ENCODE peak calls at places on chromosomes 2 and 18, in eight cellular contexts. F is spleen, R is gastrocnemius medialis, I is HepG2, C is A549, S is NB4, A is Peyer's patch, P is GM12878. U is an unnamed sample.
A peak's percentile ranks its signal among the peaks of the same experiment; 100 is the strongest.

GRCh38 chr2:11177871-11178598 is 22.8 kb downstream of the SLC66A3 start:
- DNase-seq in I (peak; percentile 38), R (no peak), S (no peak), C (no peak), P (no peak), F (no peak), A (no peak), U (no peak)

GRCh38 chr2:202635441-202636296 is 900 bp downstream of the FAM117B start:
- DNase-seq in F (peak; percentile 96), P (peak; percentile 64), C (peak; percentile 86), S (peak; percentile 86), I (peak; percentile 89), A (peak; percentile 85), R (peak; percentile 63), U (peak; percentile 91)

GRCh38 chr2:238518127-238518827 is 91.5 kb downstream of the ASB1 start:
- DNase-seq in R (peak; percentile 48), F (peak; percentile 29), P (no peak), I (peak; percentile 92), A (no peak), C (no peak), S (no peak), U (no peak)

GRCh38 chr2:404581-404980 is 116.7 kb upstream of the ALKAL2 start:
- DNase-seq in P (no peak), I (no peak), C (no peak), F (no peak), A (no peak), S (no peak), R (no peak), U (no peak)

GRCh38 chr2:228901531-228901930 is 369.6 kb downstream of the PID1 start:
- DNase-seq in S (no peak), I (no peak), P (no peak), C (no peak), A (no peak), R (no peak), F (no peak), U (no peak)

GRCh38 chr2:30693821-30694281 is 113.4 kb downstream of the CAPN13 start:
- DNase-seq in R (no peak), F (no peak), A (no peak), C (no peak), P (no peak), S (no peak), I (no peak), U (no peak)

GRCh38 chr18:46269275-46269674 is 165.1 kb downstream of the HAUS1 start:
- DNase-seq in I (no peak), R (no peak), F (no peak), A (no peak), S (no peak), P (no peak), C (no peak), U (no peak)

GRCh38 chr2:132384491-132385186 is 32.0 kb upstream of the GPR39 start:
- DNase-seq in I (no peak), A (no peak), C (no peak), F (no peak), R (no peak), P (no peak), S (peak; percentile 76), U (no peak)

GRCh38 chr2:182077451-182078142 is 91.9 kb downstream of the PPP1R1C start:
- DNase-seq in R (no peak), A (no peak), C (peak; percentile 10), F (no peak), I (peak; percentile 79), P (no peak), S (peak; percentile 76), U (no peak)

GRCh38 chr2:42072349-42073118 is 24.7 kb downstream of the PKDCC start:
- DNase-seq in P (no peak), A (no peak), C (no peak), F (peak; percentile 67), R (peak; percentile 98), S (peak; percentile 61), I (peak; percentile 54), U (no peak)

GRCh38 chr2:127121776-127122176 is 14.8 kb upstream of the BIN1 start:
- DNase-seq in I (no peak), R (peak; percentile 76), S (no peak), P (no peak), F (peak; percentile 41), C (no peak), A (no peak), U (no peak)

GRCh38 chr2:62102402-62102920 is 93.5 kb upstream of the B3GNT2 start:
- DNase-seq in R (no peak), I (no peak), S (peak; percentile 60), P (no peak), C (no peak), A (no peak), F (no peak), U (no peak)

GRCh38 chr18:61400714-61401113 is 67.5 kb downstream of the CDH20 start:
- DNase-seq in P (no peak), A (no peak), R (no peak), I (no peak), F (no peak), C (no peak), S (peak; percentile 17), U (no peak)

GRCh38 chr2:45184606-45185005 is 175.4 kb upstream of the SIX2 start:
- DNase-seq in A (no peak), I (no peak), P (no peak), R (no peak), C (peak; percentile 29), F (no peak), S (no peak), U (no peak)

GRCh38 chr2:191656389-191656788 is 21.5 kb upstream of the NABP1 start:
- DNase-seq in S (no peak), I (no peak), P (no peak), C (no peak), F (no peak), R (no peak), A (no peak), U (no peak)

GRCh38 chr2:240514631-240515030 is 43.2 kb downstream of the ANKMY1 start:
- DNase-seq in P (no peak), F (no peak), R (no peak), I (no peak), A (no peak), S (no peak), C (no peak), U (no peak)

GRCh38 chr2:89841476-89841840 is 1150.0 kb downstream of the RPIA start:
- DNase-seq in C (no peak), I (no peak), R (no peak), A (no peak), F (peak; percentile 57), P (no peak), S (no peak), U (no peak)

GRCh38 chr2:134201559-134201958 is 52.3 kb upstream of the MGAT5 start:
- DNase-seq in C (no peak), F (no peak), S (no peak), A (no peak), I (no peak), P (no peak), R (no peak), U (no peak)

GRCh38 chr2:56647997-56648396 is 464.2 kb downstream of the CCDC85A start:
- DNase-seq in F (no peak), P (no peak), A (no peak), C (no peak), R (no peak), I (no peak), S (no peak), U (no peak)

GRCh38 chr2:174074831-174075230 is 109.7 kb upstream of the SP3 start:
- DNase-seq in A (no peak), P (no peak), S (no peak), R (no peak), I (no peak), F (no peak), C (no peak), U (peak; percentile 59)

GRCh38 chr18:54805571-54806334 is 22.5 kb upstream of the RAB27B start:
- DNase-seq in S (peak; percentile 91), F (no peak), A (no peak), C (no peak), P (no peak), I (peak; percentile 2), R (no peak), U (peak; percentile 58)
- TF ChIP-seq POLR2A in S (no peak), F (no peak), A (no peak), C (no peak), P (no peak), I (no peak), R (no peak), U (no peak)

GRCh38 chr18:24138884-24139616 is at the start of gene CABYR:
- DNase-seq in I (peak; percentile 9), R (peak; percentile 39), F (peak; percentile 90), C (peak; percentile 58), P (peak; percentile 12), A (peak; percentile 64), S (peak; percentile 53), U (no peak)
- TF ChIP-seq POLR2A in I (no peak), R (peak; percentile 12), F (no peak), C (peak; percentile 98), P (peak; percentile 41), A (no peak), S (no peak), U (no peak)

DNA sequence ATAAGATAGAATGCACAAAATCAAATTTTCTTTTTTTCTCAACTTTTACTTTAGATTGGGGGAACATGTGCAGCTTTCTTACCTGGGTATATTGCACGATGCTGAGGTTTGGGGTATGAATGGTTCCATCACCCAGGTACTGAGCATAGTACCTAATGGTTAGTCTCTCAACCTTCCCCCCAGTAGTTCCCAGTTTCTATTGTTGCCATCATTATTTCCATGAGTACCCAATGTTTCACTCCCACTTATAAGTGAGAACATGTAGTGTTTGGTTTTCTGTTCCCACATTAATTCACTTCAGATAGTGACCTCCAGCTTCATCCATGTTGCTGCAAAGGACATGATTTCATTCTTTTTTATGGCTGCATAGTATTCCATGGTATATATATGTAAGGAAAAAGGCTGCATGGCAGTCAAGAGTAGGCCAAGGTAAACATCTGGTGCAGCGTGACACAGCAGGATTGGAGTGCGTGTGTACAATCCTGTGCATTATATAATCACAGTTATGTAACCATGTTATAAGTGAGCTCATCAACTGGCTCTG is 10.5 kb upstream of the C2orf42 start:
- DNase-seq in C (no peak), F (no peak), I (no peak), A (no peak), P (no peak), S (no peak), R (no peak), U (no peak)
- TF ChIP-seq POLR2A in C (no peak), F (no peak), I (no peak), A (no peak), P (no peak), S (no peak), R (no peak), U (no peak)

GRCh38 chr2:171575606-171576005 is 53.3 kb downstream of the CYBRD1 start:
- DNase-seq in A (no peak), S (no peak), I (no peak), F (no peak), R (no peak), P (no peak), C (no peak), U (no peak)

GRCh38 chr2:171579481-171579880 is 57.2 kb downstream of the CYBRD1 start:
- DNase-seq in I (no peak), A (no peak), C (no peak), S (no peak), P (no peak), F (no peak), R (no peak), U (no peak)

GRCh38 chr2:171578156-171578803 is 56.0 kb downstream of the CYBRD1 start:
- DNase-seq in I (no peak), S (no peak), P (no peak), C (no peak), F (no peak), R (no peak), A (no peak), U (no peak)

GRCh38 chr2:171571721-171572120 is 49.4 kb downstream of the CYBRD1 start:
- DNase-seq in P (no peak), C (no peak), F (no peak), S (no peak), R (no peak), I (no peak), A (no peak), U (no peak)

GRCh38 chr2:171574149-171574795 is 52.0 kb downstream of the CYBRD1 start:
- DNase-seq in P (peak; percentile 32), S (peak; percentile 85), R (peak; percentile 48), I (peak; percentile 66), A (peak; percentile 72), C (peak; percentile 85), F (peak; percentile 95), U (peak; percentile 96)
- TF ChIP-seq POLR2A in P (no peak), S (no peak), R (no peak), I (no peak), A (no peak), C (no peak), F (no peak), U (no peak)